ENCODE peak calls at places on chromosome 1, in five cellular contexts. One of them, this sample, is unnamed.

GRCh38 chr1:44819257-44819593 is 10.9 kb downstream of the BTBD19 start:
- DNase-seq in germinal center: no peak
- DNase-seq in NCI-H446: no peak
- DNase-seq in kidney tubule cell: no peak
- DNase-seq in CD4-positive, alpha-beta T cell: no peak
- DNase-seq in this sample: peak

GRCh38 chr1:143691400-143691891 is 280.3 kb downstream of the FAM72C start:
- DNase-seq in NCI-H446: peak
- DNase-seq in CD4-positive, alpha-beta T cell: no peak
- DNase-seq in germinal center: no peak
- DNase-seq in kidney tubule cell: peak
- DNase-seq in this sample: peak

GRCh38 chr1:2483026-2483425 is 6.9 kb downstream of the PLCH2 start:
- DNase-seq in kidney tubule cell: no peak
- DNase-seq in CD4-positive, alpha-beta T cell: no peak
- DNase-seq in germinal center: no peak
- DNase-seq in NCI-H446: no peak
- DNase-seq in this sample: no peak

GRCh38 chr1:17510138-17510537 is 29.4 kb upstream of the ARHGEF10L start:
- DNase-seq in germinal center: no peak
- DNase-seq in kidney tubule cell: no peak
- DNase-seq in NCI-H446: no peak
- DNase-seq in CD4-positive, alpha-beta T cell: no peak
- DNase-seq in this sample: no peak

GRCh38 chr1:76669146-76669545 is 198.1 kb upstream of the ST6GALNAC5 start:
- DNase-seq in NCI-H446: no peak
- DNase-seq in germinal center: no peak
- DNase-seq in CD4-positive, alpha-beta T cell: no peak
- DNase-seq in kidney tubule cell: no peak
- DNase-seq in this sample: no peak

GRCh38 chr1:181779343-181779742 is 282.2 kb downstream of the ZNF648 start:
- DNase-seq in CD4-positive, alpha-beta T cell: no peak
- DNase-seq in germinal center: no peak
- DNase-seq in kidney tubule cell: no peak
- DNase-seq in NCI-H446: no peak
- DNase-seq in this sample: no peak

GRCh38 chr1:241432241-241432640 is 75.2 kb upstream of the RGS7 start:
- DNase-seq in kidney tubule cell: no peak
- DNase-seq in germinal center: no peak
- DNase-seq in CD4-positive, alpha-beta T cell: no peak
- DNase-seq in NCI-H446: no peak
- DNase-seq in this sample: no peak

GRCh38 chr1:235077571-235078479 is 50.8 kb downstream of the TOMM20 start:
- DNase-seq in NCI-H446: no peak
- DNase-seq in germinal center: no peak
- DNase-seq in CD4-positive, alpha-beta T cell: no peak
- DNase-seq in kidney tubule cell: peak
- DNase-seq in this sample: no peak

GRCh38 chr1:184648160-184648855 is 106.3 kb downstream of the EDEM3 start:
- DNase-seq in NCI-H446: no peak
- DNase-seq in CD4-positive, alpha-beta T cell: no peak
- DNase-seq in germinal center: no peak
- DNase-seq in kidney tubule cell: no peak
- DNase-seq in this sample: no peak

GRCh38 chr1:162908780-162909179 is 47.8 kb upstream of the CCDC190 start:
- DNase-seq in germinal center: no peak
- DNase-seq in CD4-positive, alpha-beta T cell: no peak
- DNase-seq in NCI-H446: no peak
- DNase-seq in kidney tubule cell: peak
- DNase-seq in this sample: no peak

This sample was measured in DMS 273 treated with DMSO at 0.1 percent for 48 hours.